ENCODE peak calls at places on chromosomes 3 and 15, in nine cellular contexts. X is AG04450; A is NT2/D1; F is psoas muscle; D is fibroblast of mammary gland; R is brain microvascular endothelial cell; L is colonic mucosa; Z is epithelial cell of esophagus; V is naive thymus-derived CD4-positive, alpha-beta T cell. J is an unnamed sample.

GRCh38 chr15:41501961-41502786 is 8.5 kb downstream of the ITPKA start:
- DNase-seq in X (no peak), A (no peak), F (no peak), D (no peak), R (no peak), L (no peak), Z (no peak), V (peak), J (no peak)

GRCh38 chr3:184788751-184789150 is 23.2 kb upstream of the VPS8 start:
- DNase-seq in X (no peak), A (no peak), F (no peak), D (no peak), R (no peak), L (no peak), Z (peak), V (no peak), J (no peak)

GRCh38 chr3:169813757-169814517 is 1.2 kb upstream of the LRRC34 start:
- DNase-seq in X (no peak), A (no peak), F (no peak), D (peak), R (no peak), L (peak), Z (peak), V (peak), J (peak)

GRCh38 chr3:135499426-135499825 is 466.1 kb upstream of the PPP2R3A start:
- DNase-seq in X (no peak), A (no peak), F (no peak), D (peak), R (no peak), L (no peak), Z (no peak), V (no peak), J (no peak)

GRCh38 chr3:63872135-63872924 is 8.7 kb downstream of the ATXN7 start:
- DNase-seq in X (peak), A (no peak), F (no peak), D (peak), R (peak), L (no peak), Z (peak), V (no peak), J (no peak)

GRCh38 chr15:90141646-90142045 is 39.4 kb upstream of the IDH2 start:
- DNase-seq in X (no peak), A (no peak), F (no peak), D (peak), R (peak), L (no peak), Z (no peak), V (no peak), J (peak)

GRCh38 chr3:135539854-135540253 is 425.7 kb upstream of the PPP2R3A start:
- DNase-seq in X (no peak), A (no peak), F (no peak), D (no peak), R (no peak), L (no peak), Z (no peak), V (no peak), J (no peak)

GRCh38 chr3:182565916-182566524 is 227.3 kb upstream of the ATP11B start:
- DNase-seq in X (no peak), A (peak), F (no peak), D (no peak), R (no peak), L (no peak), Z (no peak), V (no peak), J (no peak)

GRCh38 chr3:33372218-33373081 is 67.8 kb downstream of the UBP1 start:
- DNase-seq in X (no peak), A (peak), F (no peak), D (peak), R (peak), L (peak), Z (peak), V (peak), J (peak)

GRCh38 chr3:51985971-51986947 is 2.9 kb downstream of the ACY1 start:
- DNase-seq in X (no peak), A (no peak), F (no peak), D (no peak), R (no peak), L (peak), Z (no peak), V (no peak), J (no peak)

GRCh38 chr3:42055291-42055690 is 35.9 kb upstream of the TRAK1 start:
- DNase-seq in X (no peak), A (no peak), F (no peak), D (peak), R (peak), L (no peak), Z (peak), V (no peak), J (no peak)

GRCh38 chr3:42572278-42572677 is 9.5 kb downstream of the SEC22C start:
- DNase-seq in X (no peak), A (peak), F (no peak), D (peak), R (peak), L (peak), Z (peak), V (no peak), J (peak)

GRCh38 chr15:44813231-44813630 is 76.9 kb downstream of the TRIM69 start:
- DNase-seq in X (no peak), A (no peak), F (no peak), D (no peak), R (no peak), L (peak), Z (no peak), V (no peak), J (no peak)

GRCh38 chr3:16466822-16467221 is 46.7 kb downstream of the RFTN1 start:
- DNase-seq in X (no peak), A (no peak), F (no peak), D (no peak), R (no peak), L (no peak), Z (no peak), V (no peak), J (no peak)

GRCh38 chr15:89814112-89814742 is 425 bp downstream of the ANPEP start:
- DNase-seq in X (no peak), A (no peak), F (no peak), D (no peak), R (no peak), L (no peak), Z (no peak), V (no peak), J (no peak)

GRCh38 chr3:46504780-46505179 is 7.0 kb downstream of the RTP3 start:
- DNase-seq in X (no peak), A (no peak), F (no peak), D (no peak), R (no peak), L (no peak), Z (no peak), V (no peak), J (no peak)

GRCh38 chr3:194082596-194083220 is 53.2 kb upstream of the HES1 start:
- DNase-seq in X (no peak), A (no peak), F (peak), D (peak), R (no peak), L (no peak), Z (no peak), V (no peak), J (peak)

GRCh38 chr3:184741798-184742675 is 30.2 kb upstream of the MAGEF1 start:
- DNase-seq in X (no peak), A (no peak), F (no peak), D (no peak), R (no peak), L (no peak), Z (no peak), V (no peak), J (no peak)

GRCh38 chr3:129371041-129371826 is 57.2 kb downstream of the EFCAB12 start:
- DNase-seq in X (no peak), A (no peak), F (no peak), D (no peak), R (no peak), L (no peak), Z (no peak), V (no peak), J (no peak)

GRCh38 chr3:136196064-136196400 is at the start of gene MSL2:
- DNase-seq in X (no peak), A (no peak), F (no peak), D (no peak), R (no peak), L (no peak), Z (no peak), V (no peak), J (no peak)

GRCh38 chr3:55555866-55556621 is 68.9 kb upstream of the WNT5A start:
- DNase-seq in X (no peak), A (peak), F (no peak), D (no peak), R (no peak), L (no peak), Z (no peak), V (no peak), J (no peak)

GRCh38 chr15:95840004-95840403 is 490.5 kb upstream of the NR2F2 start:
- DNase-seq in X (peak), A (no peak), F (peak), D (peak), R (peak), L (no peak), Z (no peak), V (no peak), J (no peak)

GRCh38 chr3:119161240-119161639 is 12.2 kb upstream of the UPK1B start:
- DNase-seq in X (no peak), A (no peak), F (no peak), D (no peak), R (no peak), L (no peak), Z (peak), V (no peak), J (no peak)

GRCh38 chr15:64806509-64806908 is 18.9 kb downstream of the PIF1 start:
- DNase-seq in X (no peak), A (no peak), F (no peak), D (no peak), R (no peak), L (no peak), Z (no peak), V (no peak), J (no peak)

DNA sequence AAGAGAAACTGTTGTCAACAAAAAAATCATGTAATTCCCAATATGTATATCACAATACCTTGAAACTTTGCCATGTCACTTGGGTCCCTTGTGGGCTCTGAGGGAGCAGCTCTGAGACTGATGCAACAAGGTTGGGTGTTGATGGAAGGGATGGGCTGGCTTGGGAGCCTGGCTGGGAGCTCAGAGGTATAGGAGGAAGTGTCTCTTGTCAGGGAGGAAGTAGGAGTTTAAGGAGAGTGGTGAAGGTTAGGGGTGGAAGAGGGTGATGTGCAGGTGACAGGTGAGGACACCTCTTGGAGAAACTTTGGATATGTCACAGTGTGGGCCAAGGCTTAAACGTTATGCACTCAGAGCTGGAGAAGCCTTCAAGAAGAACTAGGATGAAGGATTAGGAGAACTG is 2.0 kb upstream of the TM6SF1 start:
- DNase-seq in X (no peak), A (no peak), F (no peak), D (no peak), R (no peak), L (no peak), Z (no peak), V (no peak), J (no peak)
- H3K4me3 ChIP-seq in X (no peak), A (no peak), F (no peak), D (no peak), R (no peak), L (no peak), Z (no peak), V (no peak), J (no peak)

GRCh38 chr3:25565807-25566206 is 98.9 kb downstream of the TOP2B start:
- DNase-seq in X (no peak), A (no peak), F (no peak), D (no peak), R (no peak), L (no peak), Z (no peak), V (no peak), J (no peak)
- H3K4me3 ChIP-seq in X (no peak), A (no peak), F (no peak), D (no peak), R (no peak), L (no peak), Z (no peak), V (no peak), J (no peak)

GRCh38 chr3:58487140-58487886 is 4.6 kb upstream of the KCTD6 start:
- DNase-seq in X (no peak), A (no peak), F (peak), D (peak), R (peak), L (no peak), Z (peak), V (no peak), J (no peak)
- H3K4me3 ChIP-seq in X (no peak), A (no peak), F (no peak), D (peak), R (no peak), L (no peak), Z (no peak), V (no peak), J (no peak)

DNA sequence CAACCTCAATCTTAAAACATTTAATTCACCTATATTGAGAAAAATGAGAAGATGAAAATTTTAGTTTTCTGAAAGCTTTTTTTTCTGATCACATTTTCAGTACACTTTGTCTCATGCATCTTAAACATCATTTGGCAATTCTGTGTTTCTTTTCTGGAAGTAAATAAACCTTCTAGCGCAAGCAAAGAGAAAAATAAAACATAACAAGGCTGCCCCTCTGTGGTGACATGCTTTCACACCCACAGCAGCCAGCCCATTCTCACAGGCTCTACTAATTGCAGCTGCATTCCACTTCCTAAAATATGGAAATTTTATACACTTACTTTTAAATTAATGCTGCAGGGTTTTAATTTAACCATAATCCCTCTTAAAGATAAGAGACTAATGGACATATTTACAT is 90.0 kb downstream of the NEK10 start:
- DNase-seq in X (no peak), A (no peak), F (no peak), D (peak), R (peak), L (peak), Z (peak), V (no peak), J (no peak)
- H3K4me3 ChIP-seq in X (no peak), A (no peak), F (no peak), D (no peak), R (no peak), L (no peak), Z (no peak), V (no peak), J (no peak)